ENCODE peak calls at places on chromosome 7, in ten cellular contexts. K is GM12864, H is left ventricle myocardium superior, Y is EL, A is NCI-H1092, C is GM04503, M is AG04450, P is nucleus accumbens, G is colonic mucosa, J is iris pigment epithelial cell. N is an unnamed sample.

GRCh38 chr7:27083646-27084045 is 12.2 kb downstream of the HOXA1 start:
- DNase-seq in Y (no peak), M (no peak), A (no peak), C (no peak), K (no peak), H (no peak), P (no peak), G (no peak), J (no peak), N (no peak)

GRCh38 chr7:3371601-3372000 is 70.5 kb downstream of the SDK1 start:
- DNase-seq in C (no peak), M (no peak), P (no peak), A (no peak), G (no peak), K (no peak), H (no peak), Y (no peak), J (no peak), N (no peak)

GRCh38 chr7:4817178-4817905 is 41.9 kb downstream of the AP5Z1 start:
- DNase-seq in P (no peak), C (no peak), J (no peak), M (no peak), K (no peak), A (no peak), H (no peak), G (no peak), Y (no peak), N (no peak)

GRCh38 chr7:79244482-79244881 is 209.0 kb downstream of the MAGI2 start:
- DNase-seq in J (no peak), G (no peak), A (no peak), C (no peak), H (no peak), P (no peak), K (no peak), M (no peak), Y (no peak), N (no peak)

GRCh38 chr7:92916751-92917369 is 80.5 kb upstream of the CDK6 start:
- DNase-seq in C (peak), P (no peak), A (no peak), M (no peak), Y (peak), J (peak), G (no peak), K (no peak), H (no peak), N (no peak)

GRCh38 chr7:117479480-117480224 is at the start of gene CFTR:
- DNase-seq in G (peak), J (no peak), P (peak), M (no peak), A (no peak), Y (no peak), C (no peak), K (no peak), H (peak), N (peak)

GRCh38 chr7:140972876-140973829 is 41.6 kb downstream of the MRPS33 start:
- DNase-seq in H (no peak), K (no peak), G (no peak), A (no peak), Y (no peak), M (no peak), P (no peak), C (no peak), J (peak), N (no peak)

GRCh38 chr7:82413237-82413636 is 30.3 kb downstream of the CACNA2D1 start:
- DNase-seq in P (no peak), M (no peak), C (no peak), G (no peak), H (no peak), Y (no peak), A (peak), K (no peak), J (no peak), N (no peak)

GRCh38 chr7:50718311-50718710 is 64.4 kb downstream of the GRB10 start:
- DNase-seq in C (no peak), K (no peak), G (no peak), M (no peak), Y (no peak), J (no peak), P (no peak), H (no peak), A (no peak), N (no peak)

GRCh38 chr7:70393956-70394355 is 738.0 kb upstream of the GALNT17 start:
- DNase-seq in H (no peak), P (no peak), M (no peak), C (no peak), A (no peak), G (no peak), Y (no peak), J (no peak), K (no peak), N (no peak)

GRCh38 chr7:70316745-70317144 is 718.5 kb downstream of the AUTS2 start:
- DNase-seq in H (no peak), J (peak), Y (no peak), A (no peak), C (no peak), P (no peak), K (no peak), M (no peak), G (no peak), N (no peak)

GRCh38 chr7:85186083-85186520 is 754 bp downstream of the SEMA3D start:
- DNase-seq in A (no peak), Y (peak), J (peak), H (peak), M (no peak), C (peak), P (peak), G (peak), K (no peak), N (no peak)

GRCh38 chr7:22944506-22944905 is 69.4 kb downstream of the HYCC1 start:
- DNase-seq in K (no peak), Y (peak), A (no peak), P (no peak), H (no peak), M (no peak), C (no peak), J (peak), G (no peak), N (no peak)

GRCh38 chr7:152052772-152053171 is 27.3 kb downstream of the GALNT11 start:
- DNase-seq in G (no peak), A (no peak), P (no peak), C (no peak), J (no peak), K (no peak), Y (no peak), H (no peak), M (no peak), N (no peak)

GRCh38 chr7:148712610-148713330 is 14.1 kb downstream of the CUL1 start:
- DNase-seq in K (no peak), C (no peak), P (no peak), Y (no peak), G (no peak), H (no peak), J (no peak), A (no peak), M (no peak), N (no peak)

GRCh38 chr7:75830978-75831377 is 17.4 kb upstream of the CCL24 start:
- DNase-seq in P (no peak), Y (no peak), C (no peak), H (no peak), G (no peak), A (no peak), J (no peak), M (no peak), K (no peak), N (no peak)

GRCh38 chr7:144769352-144769751 is 66.5 kb downstream of the TPK1 start:
- DNase-seq in A (no peak), G (no peak), J (no peak), H (no peak), M (no peak), P (no peak), C (no peak), Y (no peak), K (no peak), N (no peak)

GRCh38 chr7:80136276-80137045 is 1.8 kb downstream of the GNAI1 start:
- DNase-seq in J (peak), H (no peak), M (no peak), G (no peak), K (no peak), Y (peak), P (no peak), A (no peak), C (no peak), N (no peak)

GRCh38 chr7:134298902-134299683 is 17.6 kb downstream of the SLC35B4 start:
- DNase-seq in P (peak), M (peak), K (no peak), H (peak), Y (no peak), J (peak), C (no peak), A (peak), G (peak), N (peak)

GRCh38 chr7:93178213-93178612 is 30.0 kb upstream of the SAMD9L start:
- DNase-seq in Y (no peak), M (no peak), P (no peak), K (no peak), H (no peak), J (no peak), A (peak), G (no peak), C (no peak), N (no peak)

GRCh38 chr7:157480651-157481050 is 143.8 kb downstream of the DNAJB6 start:
- DNase-seq in K (no peak), G (no peak), P (no peak), J (no peak), H (no peak), M (no peak), A (no peak), Y (no peak), C (no peak), N (no peak)

GRCh38 chr7:47806701-47807103 is 141.6 kb downstream of the PKD1L1 start:
- DNase-seq in K (no peak), J (no peak), G (no peak), P (no peak), C (no peak), A (no peak), M (no peak), Y (no peak), H (peak), N (no peak)

GRCh38 chr7:75039166-75039565 is 34.4 kb downstream of the RCC1L start:
- DNase-seq in K (no peak), H (no peak), G (no peak), A (no peak), J (peak), C (no peak), M (no peak), P (no peak), Y (peak), N (no peak)

GRCh38 chr7:140209866-140210609 is 33.3 kb upstream of the KDM7A start:
- DNase-seq in M (no peak), Y (no peak), G (peak), A (no peak), P (no peak), K (peak), C (no peak), H (peak), J (no peak), N (peak)

GRCh38 chr7:1276626-1277175 is 44.0 kb downstream of the UNCX start:
- DNase-seq in G (no peak), C (no peak), K (no peak), J (no peak), H (peak), M (no peak), A (no peak), Y (no peak), P (no peak), N (no peak)

GRCh38 chr7:3245077-3245476 is 56.0 kb upstream of the SDK1 start:
- DNase-seq in K (no peak), C (no peak), M (no peak), Y (no peak), P (no peak), G (no peak), H (no peak), J (peak), A (no peak), N (no peak)

GRCh38 chr7:151100921-151101320 is 14.6 kb downstream of the AGAP3 start:
- DNase-seq in P (no peak), H (no peak), C (no peak), Y (no peak), K (no peak), M (no peak), A (no peak), J (no peak), G (no peak), N (no peak)

GRCh38 chr7:8057566-8057965 is 89.0 kb downstream of the GLCCI1 start:
- DNase-seq in J (no peak), P (no peak), G (no peak), K (no peak), A (no peak), M (no peak), C (no peak), Y (no peak), H (no peak), N (no peak)

GRCh38 chr7:16652888-16653287 is 6.9 kb downstream of the BZW2 start:
- DNase-seq in P (no peak), A (no peak), G (no peak), H (no peak), M (no peak), C (no peak), K (no peak), Y (no peak), J (no peak), N (no peak)